ENCODE peak calls at places on chromosomes 4 and X, in five cellular contexts. H is NCI-H1092; W is foreskin fibroblast; D is CD4-positive, alpha-beta memory T cell; A is RWPE1. N is an unnamed sample.

GRCh38 chr4:151468715-151469696 is 60.0 kb downstream of the FHIP1A start:
- DNase-seq in H (no peak), W (no peak), D (no peak), A (peak; percentile 35), N (no peak)

GRCh38 chrX:20530319-20530979 is 263.7 kb upstream of the RPS6KA3 start:
- DNase-seq in H (peak; percentile 61), W (peak; percentile 74), D (peak; percentile 50), A (peak; percentile 22), N (peak; percentile 52)

GRCh38 chr4:115325836-115326235 is 212.4 kb upstream of the NDST4 start:
- DNase-seq in H (no peak), W (peak; percentile 6), D (no peak), A (no peak), N (no peak)

GRCh38 chrX:74931214-74931613 is 6.0 kb upstream of the NEXMIF start:
- DNase-seq in H (no peak), W (no peak), D (no peak), A (no peak), N (no peak)

GRCh38 chr4:71217688-71218087 is 121.1 kb upstream of the SLC4A4 start:
- DNase-seq in H (no peak), W (no peak), D (no peak), A (no peak), N (no peak)

GRCh38 chr4:128107766-128108165 is 46.7 kb downstream of the LARP1B start:
- DNase-seq in H (no peak), W (peak; percentile 4), D (no peak), A (no peak), N (peak; percentile 29)

GRCh38 chrX:72309297-72310071 is 3.8 kb upstream of the CITED1 start:
- DNase-seq in H (no peak), W (no peak), D (no peak), A (no peak), N (no peak)

GRCh38 chrX:10833299-10834169 is 213.1 kb upstream of the MID1 start:
- DNase-seq in H (no peak), W (peak; percentile 34), D (no peak), A (peak; percentile 20), N (no peak)